ENCODE peak calls at places on chromosomes 16 and 17, in eight cellular contexts. One of them, this sample, is unnamed. For H3K27me3, the result is how much of the 10 kb centered on the place peaks cover.

GRCh38 chr16:75742424-75743047 is 16.2 kb upstream of the CPHXL start:
- ATAC-seq in RWPE2: no peak
- ATAC-seq in GM23338: no peak
- ATAC-seq in naive thymus-derived CD4-positive, alpha-beta T cell: no peak
- ATAC-seq in PC-3: no peak
- ATAC-seq in right cardiac atrium: no peak
- ATAC-seq in gastrocnemius medialis: no peak
- ATAC-seq in upper lobe of left lung: no peak
- ATAC-seq in this sample: no peak

GRCh38 chr17:80212962-80213650 is 7.0 kb downstream of the SGSH start:
- ATAC-seq in gastrocnemius medialis: no peak
- ATAC-seq in naive thymus-derived CD4-positive, alpha-beta T cell: peak
- ATAC-seq in right cardiac atrium: no peak
- ATAC-seq in RWPE2: no peak
- ATAC-seq in PC-3: no peak
- ATAC-seq in upper lobe of left lung: no peak
- ATAC-seq in GM23338: no peak
- ATAC-seq in this sample: no peak

GRCh38 chr17:36545093-36545464 is 360 bp downstream of the GGNBP2 start:
- ATAC-seq in naive thymus-derived CD4-positive, alpha-beta T cell: no peak
- ATAC-seq in right cardiac atrium: peak
- ATAC-seq in RWPE2: peak
- ATAC-seq in GM23338: peak
- ATAC-seq in upper lobe of left lung: peak
- ATAC-seq in gastrocnemius medialis: peak
- ATAC-seq in PC-3: peak
- ATAC-seq in this sample: peak

GRCh38 chr16:10753670-10754069 is 10.0 kb downstream of the NUBP1 start:
- ATAC-seq in RWPE2: no peak
- ATAC-seq in PC-3: no peak
- ATAC-seq in GM23338: no peak
- ATAC-seq in upper lobe of left lung: no peak
- ATAC-seq in gastrocnemius medialis: no peak
- ATAC-seq in naive thymus-derived CD4-positive, alpha-beta T cell: no peak
- ATAC-seq in right cardiac atrium: no peak
- ATAC-seq in this sample: no peak

GRCh38 chr17:66491213-66491612 is 188.8 kb downstream of the PRKCA start:
- ATAC-seq in RWPE2: no peak
- ATAC-seq in GM23338: no peak
- ATAC-seq in naive thymus-derived CD4-positive, alpha-beta T cell: no peak
- ATAC-seq in upper lobe of left lung: no peak
- ATAC-seq in PC-3: no peak
- ATAC-seq in right cardiac atrium: no peak
- ATAC-seq in gastrocnemius medialis: no peak
- ATAC-seq in this sample: no peak

GRCh38 chr16:71648921-71649320 is 22.9 kb downstream of the MARVELD3 start:
- ATAC-seq in upper lobe of left lung: peak
- ATAC-seq in gastrocnemius medialis: no peak
- ATAC-seq in right cardiac atrium: no peak
- ATAC-seq in RWPE2: peak
- ATAC-seq in PC-3: peak
- ATAC-seq in GM23338: peak
- ATAC-seq in naive thymus-derived CD4-positive, alpha-beta T cell: no peak
- ATAC-seq in this sample: no peak

GRCh38 chr17:58335779-58336455 is 7.3 kb upstream of the TSPOAP1 start:
- ATAC-seq in GM23338: no peak
- ATAC-seq in right cardiac atrium: no peak
- ATAC-seq in PC-3: peak
- ATAC-seq in upper lobe of left lung: no peak
- ATAC-seq in gastrocnemius medialis: no peak
- ATAC-seq in RWPE2: no peak
- ATAC-seq in naive thymus-derived CD4-positive, alpha-beta T cell: peak
- ATAC-seq in this sample: no peak

GRCh38 chr17:65177901-65178300 is 40.7 kb downstream of the RGS9 start:
- ATAC-seq in upper lobe of left lung: no peak
- ATAC-seq in naive thymus-derived CD4-positive, alpha-beta T cell: no peak
- ATAC-seq in PC-3: peak
- ATAC-seq in GM23338: no peak
- ATAC-seq in right cardiac atrium: no peak
- ATAC-seq in gastrocnemius medialis: no peak
- ATAC-seq in RWPE2: peak
- ATAC-seq in this sample: no peak

GRCh38 chr17:2253768-2254406 is 49.7 kb downstream of the SMG6 start:
- ATAC-seq in right cardiac atrium: peak
- ATAC-seq in PC-3: no peak
- ATAC-seq in upper lobe of left lung: no peak
- ATAC-seq in RWPE2: no peak
- ATAC-seq in gastrocnemius medialis: no peak
- ATAC-seq in GM23338: no peak
- ATAC-seq in naive thymus-derived CD4-positive, alpha-beta T cell: peak
- ATAC-seq in this sample: no peak

GRCh38 chr16:57265850-57266530 is 18.5 kb downstream of the PLLP start:
- ATAC-seq in naive thymus-derived CD4-positive, alpha-beta T cell: no peak
- ATAC-seq in PC-3: peak
- ATAC-seq in RWPE2: peak
- ATAC-seq in GM23338: no peak
- ATAC-seq in upper lobe of left lung: peak
- ATAC-seq in right cardiac atrium: peak
- ATAC-seq in gastrocnemius medialis: no peak
- ATAC-seq in this sample: peak

GRCh38 chr16:3773663-3774062 is 56.3 kb upstream of the TRAP1 start:
- ATAC-seq in GM23338: no peak
- ATAC-seq in right cardiac atrium: no peak
- ATAC-seq in RWPE2: no peak
- ATAC-seq in naive thymus-derived CD4-positive, alpha-beta T cell: no peak
- ATAC-seq in PC-3: no peak
- ATAC-seq in upper lobe of left lung: no peak
- ATAC-seq in gastrocnemius medialis: no peak
- ATAC-seq in this sample: no peak

GRCh38 chr16:86514656-86515376 is 4.5 kb downstream of the FOXF1 start:
- ATAC-seq in RWPE2: no peak
- ATAC-seq in right cardiac atrium: no peak
- ATAC-seq in naive thymus-derived CD4-positive, alpha-beta T cell: no peak
- ATAC-seq in upper lobe of left lung: no peak
- ATAC-seq in GM23338: no peak
- ATAC-seq in PC-3: no peak
- ATAC-seq in gastrocnemius medialis: no peak
- ATAC-seq in this sample: no peak

GRCh38 chr16:86512860-86513470 is 2.6 kb downstream of the FOXF1 start:
- ATAC-seq in PC-3: no peak
- ATAC-seq in naive thymus-derived CD4-positive, alpha-beta T cell: no peak
- ATAC-seq in upper lobe of left lung: no peak
- ATAC-seq in GM23338: no peak
- ATAC-seq in right cardiac atrium: no peak
- ATAC-seq in gastrocnemius medialis: no peak
- ATAC-seq in RWPE2: no peak
- ATAC-seq in this sample: no peak

GRCh38 chr16:86515420-86515779 is 5.1 kb downstream of the FOXF1 start:
- ATAC-seq in upper lobe of left lung: no peak
- ATAC-seq in RWPE2: no peak
- ATAC-seq in gastrocnemius medialis: no peak
- ATAC-seq in right cardiac atrium: no peak
- ATAC-seq in GM23338: peak
- ATAC-seq in naive thymus-derived CD4-positive, alpha-beta T cell: no peak
- ATAC-seq in PC-3: no peak
- ATAC-seq in this sample: no peak

GRCh38 chr16:86512301-86512859 is 2.1 kb downstream of the FOXF1 start:
- ATAC-seq in naive thymus-derived CD4-positive, alpha-beta T cell: no peak
- ATAC-seq in PC-3: no peak
- ATAC-seq in upper lobe of left lung: no peak
- ATAC-seq in GM23338: peak
- ATAC-seq in RWPE2: peak
- ATAC-seq in right cardiac atrium: no peak
- ATAC-seq in gastrocnemius medialis: no peak
- ATAC-seq in this sample: no peak

GRCh38 chr16:86513471-86514277 is 3.3 kb downstream of the FOXF1 start:
- ATAC-seq in right cardiac atrium: no peak
- ATAC-seq in naive thymus-derived CD4-positive, alpha-beta T cell: no peak
- ATAC-seq in PC-3: no peak
- ATAC-seq in upper lobe of left lung: no peak
- ATAC-seq in GM23338: no peak
- ATAC-seq in gastrocnemius medialis: no peak
- ATAC-seq in RWPE2: no peak
- ATAC-seq in this sample: no peak
- H3K27me3 ChIP-seq in right cardiac atrium: under half
- H3K27me3 ChIP-seq in naive thymus-derived CD4-positive, alpha-beta T cell: under half
- H3K27me3 ChIP-seq in PC-3: half or more
- H3K27me3 ChIP-seq in upper lobe of left lung: under half
- H3K27me3 ChIP-seq in GM23338: half or more
- H3K27me3 ChIP-seq in gastrocnemius medialis: half or more
- H3K27me3 ChIP-seq in RWPE2: half or more
- H3K27me3 ChIP-seq in this sample: under half

GRCh38 chr17:37787055-37787720 is 42.3 kb upstream of the HNF1B start:
- ATAC-seq in RWPE2: no peak
- ATAC-seq in GM23338: no peak
- ATAC-seq in right cardiac atrium: peak
- ATAC-seq in upper lobe of left lung: no peak
- ATAC-seq in gastrocnemius medialis: no peak
- ATAC-seq in PC-3: no peak
- ATAC-seq in naive thymus-derived CD4-positive, alpha-beta T cell: no peak
- ATAC-seq in this sample: no peak

GRCh38 chr17:37788531-37788930 is 43.7 kb upstream of the HNF1B start:
- ATAC-seq in PC-3: no peak
- ATAC-seq in GM23338: no peak
- ATAC-seq in upper lobe of left lung: no peak
- ATAC-seq in right cardiac atrium: no peak
- ATAC-seq in RWPE2: no peak
- ATAC-seq in naive thymus-derived CD4-positive, alpha-beta T cell: no peak
- ATAC-seq in gastrocnemius medialis: no peak
- ATAC-seq in this sample: no peak

GRCh38 chr17:37789166-37789565 is 44.3 kb upstream of the HNF1B start:
- ATAC-seq in upper lobe of left lung: no peak
- ATAC-seq in gastrocnemius medialis: no peak
- ATAC-seq in GM23338: no peak
- ATAC-seq in PC-3: no peak
- ATAC-seq in RWPE2: no peak
- ATAC-seq in naive thymus-derived CD4-positive, alpha-beta T cell: no peak
- ATAC-seq in right cardiac atrium: no peak
- ATAC-seq in this sample: no peak

GRCh38 chr17:37790153-37790552 is 45.3 kb upstream of the HNF1B start:
- ATAC-seq in right cardiac atrium: no peak
- ATAC-seq in upper lobe of left lung: no peak
- ATAC-seq in gastrocnemius medialis: no peak
- ATAC-seq in GM23338: no peak
- ATAC-seq in RWPE2: no peak
- ATAC-seq in PC-3: no peak
- ATAC-seq in naive thymus-derived CD4-positive, alpha-beta T cell: no peak
- ATAC-seq in this sample: no peak

GRCh38 chr17:37786481-37786880 is 41.6 kb upstream of the HNF1B start:
- ATAC-seq in RWPE2: no peak
- ATAC-seq in right cardiac atrium: no peak
- ATAC-seq in upper lobe of left lung: no peak
- ATAC-seq in GM23338: no peak
- ATAC-seq in gastrocnemius medialis: no peak
- ATAC-seq in PC-3: no peak
- ATAC-seq in naive thymus-derived CD4-positive, alpha-beta T cell: no peak
- ATAC-seq in this sample: no peak
- H3K27me3 ChIP-seq in RWPE2: under half
- H3K27me3 ChIP-seq in right cardiac atrium: under half
- H3K27me3 ChIP-seq in upper lobe of left lung: under half
- H3K27me3 ChIP-seq in GM23338: under half
- H3K27me3 ChIP-seq in gastrocnemius medialis: under half
- H3K27me3 ChIP-seq in PC-3: under half
- H3K27me3 ChIP-seq in naive thymus-derived CD4-positive, alpha-beta T cell: under half
- H3K27me3 ChIP-seq in this sample: under half

GRCh38 chr16:88383401-88384221 is 852 bp downstream of the ZNF469 start:
- ATAC-seq in RWPE2: peak
- ATAC-seq in GM23338: peak
- ATAC-seq in gastrocnemius medialis: peak
- ATAC-seq in PC-3: peak
- ATAC-seq in upper lobe of left lung: no peak
- ATAC-seq in right cardiac atrium: peak
- ATAC-seq in naive thymus-derived CD4-positive, alpha-beta T cell: no peak
- ATAC-seq in this sample: peak
- H3K27me3 ChIP-seq in RWPE2: under half
- H3K27me3 ChIP-seq in GM23338: under half
- H3K27me3 ChIP-seq in gastrocnemius medialis: under half
- H3K27me3 ChIP-seq in PC-3: under half
- H3K27me3 ChIP-seq in upper lobe of left lung: under half
- H3K27me3 ChIP-seq in right cardiac atrium: under half
- H3K27me3 ChIP-seq in naive thymus-derived CD4-positive, alpha-beta T cell: under half
- H3K27me3 ChIP-seq in this sample: half or more

GRCh38 chr17:55238197-55238930 is 26.4 kb upstream of the HLF start:
- ATAC-seq in PC-3: peak
- ATAC-seq in GM23338: peak
- ATAC-seq in naive thymus-derived CD4-positive, alpha-beta T cell: peak
- ATAC-seq in right cardiac atrium: peak
- ATAC-seq in RWPE2: peak
- ATAC-seq in upper lobe of left lung: peak
- ATAC-seq in gastrocnemius medialis: peak
- ATAC-seq in this sample: peak
- H3K27me3 ChIP-seq in PC-3: under half
- H3K27me3 ChIP-seq in GM23338: under half
- H3K27me3 ChIP-seq in naive thymus-derived CD4-positive, alpha-beta T cell: under half
- H3K27me3 ChIP-seq in right cardiac atrium: under half
- H3K27me3 ChIP-seq in RWPE2: under half
- H3K27me3 ChIP-seq in upper lobe of left lung: under half
- H3K27me3 ChIP-seq in gastrocnemius medialis: under half
- H3K27me3 ChIP-seq in this sample: under half

GRCh38 chr16:84295203-84295850 is 649 bp downstream of the WFDC1 start:
- ATAC-seq in gastrocnemius medialis: no peak
- ATAC-seq in upper lobe of left lung: no peak
- ATAC-seq in RWPE2: no peak
- ATAC-seq in right cardiac atrium: no peak
- ATAC-seq in naive thymus-derived CD4-positive, alpha-beta T cell: no peak
- ATAC-seq in GM23338: no peak
- ATAC-seq in PC-3: no peak
- ATAC-seq in this sample: no peak
- H3K27me3 ChIP-seq in gastrocnemius medialis: under half
- H3K27me3 ChIP-seq in upper lobe of left lung: under half
- H3K27me3 ChIP-seq in RWPE2: under half
- H3K27me3 ChIP-seq in right cardiac atrium: under half
- H3K27me3 ChIP-seq in naive thymus-derived CD4-positive, alpha-beta T cell: under half
- H3K27me3 ChIP-seq in GM23338: under half
- H3K27me3 ChIP-seq in PC-3: under half
- H3K27me3 ChIP-seq in this sample: under half

DNA sequence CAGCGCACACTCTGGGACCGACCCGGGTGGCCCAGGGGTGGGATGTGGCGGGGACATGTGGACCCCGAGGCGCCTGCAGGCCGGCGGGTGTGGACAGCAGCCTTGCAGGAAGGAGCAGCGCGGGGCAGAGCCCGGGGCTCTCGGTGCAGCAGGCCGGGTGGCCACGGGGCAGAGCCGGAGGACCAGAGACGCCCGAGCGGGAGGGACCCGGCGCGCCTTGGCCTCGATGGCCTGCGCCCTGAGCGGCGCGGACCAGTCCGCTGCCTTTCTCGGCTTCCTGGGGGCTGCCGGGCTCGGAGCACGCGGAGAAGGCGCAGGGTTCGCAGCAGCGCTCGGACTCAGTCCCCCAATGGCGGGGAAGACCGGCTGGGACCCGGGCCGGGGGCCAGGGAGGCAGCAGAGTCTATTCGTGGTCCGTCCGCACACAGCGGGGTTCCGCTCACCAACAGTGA is 43.4 kb downstream of the OSBPL7 start:
- ATAC-seq in right cardiac atrium: no peak
- ATAC-seq in naive thymus-derived CD4-positive, alpha-beta T cell: no peak
- ATAC-seq in RWPE2: no peak
- ATAC-seq in upper lobe of left lung: no peak
- ATAC-seq in GM23338: peak
- ATAC-seq in gastrocnemius medialis: no peak
- ATAC-seq in PC-3: no peak
- ATAC-seq in this sample: no peak
- H3K27me3 ChIP-seq in right cardiac atrium: under half
- H3K27me3 ChIP-seq in naive thymus-derived CD4-positive, alpha-beta T cell: under half
- H3K27me3 ChIP-seq in RWPE2: under half
- H3K27me3 ChIP-seq in upper lobe of left lung: under half
- H3K27me3 ChIP-seq in GM23338: under half
- H3K27me3 ChIP-seq in gastrocnemius medialis: under half
- H3K27me3 ChIP-seq in PC-3: under half
- H3K27me3 ChIP-seq in this sample: half or more